ENCODE peak calls at places on chromosomes 3 and 15, in nine cellular contexts. W is astrocyte of the spinal cord, G is glutamatergic neuron, F is H9, L is AG04450, S is heart left ventricle, P is astrocyte, N is BE2C, M is lower leg skin. K is an unnamed sample.

GRCh38 chr3:187831125-187832051 is 86.1 kb upstream of the BCL6 start:
- DNase-seq in W (no peak), G (no peak), F (no peak), L (no peak), S (no peak), P (no peak), N (no peak), M (no peak), K (no peak)

GRCh38 chr3:179544981-179545645 is 17.6 kb upstream of the ACTL6A start:
- DNase-seq in W (peak), G (no peak), F (no peak), L (peak), S (no peak), P (peak), N (no peak), M (no peak), K (no peak)

GRCh38 chr15:51864408-51865056 is 35.1 kb downstream of the TMOD3 start:
- DNase-seq in W (peak), G (no peak), F (peak), L (no peak), S (no peak), P (peak), N (no peak), M (no peak), K (no peak)

GRCh38 chr3:117404153-117404552 is 694.6 kb downstream of the TUSC7 start:
- DNase-seq in W (no peak), G (no peak), F (no peak), L (no peak), S (no peak), P (no peak), N (no peak), M (no peak), K (no peak)

GRCh38 chr3:171393032-171393744 is 67.0 kb downstream of the TNIK start:
- DNase-seq in W (peak), G (no peak), F (peak), L (peak), S (no peak), P (peak), N (no peak), M (no peak), K (no peak)

GRCh38 chr3:81043660-81044199 is 717.7 kb downstream of the GBE1 start:
- DNase-seq in W (no peak), G (no peak), F (no peak), L (no peak), S (no peak), P (no peak), N (no peak), M (no peak), K (no peak)

GRCh38 chr15:37576952-37577351 is 357.5 kb upstream of the TMCO5A start:
- DNase-seq in W (no peak), G (no peak), F (no peak), L (no peak), S (no peak), P (no peak), N (no peak), M (no peak), K (no peak)

GRCh38 chr3:52237659-52238172 is 1.2 kb downstream of the TWF2 start:
- DNase-seq in W (peak), G (no peak), F (peak), L (peak), S (peak), P (peak), N (peak), M (peak), K (no peak)

GRCh38 chr15:76795217-76795616 is 109.9 kb downstream of the SCAPER start:
- DNase-seq in W (no peak), G (no peak), F (no peak), L (no peak), S (no peak), P (no peak), N (no peak), M (no peak), K (no peak)

GRCh38 chr3:82496890-82497560 is 735.6 kb upstream of the GBE1 start:
- DNase-seq in W (no peak), G (peak), F (peak), L (no peak), S (no peak), P (no peak), N (no peak), M (no peak), K (no peak)

GRCh38 chr3:3633761-3634160 is 165.5 kb upstream of the LRRN1 start:
- DNase-seq in W (no peak), G (no peak), F (no peak), L (no peak), S (no peak), P (peak), N (no peak), M (no peak), K (no peak)

DNA sequence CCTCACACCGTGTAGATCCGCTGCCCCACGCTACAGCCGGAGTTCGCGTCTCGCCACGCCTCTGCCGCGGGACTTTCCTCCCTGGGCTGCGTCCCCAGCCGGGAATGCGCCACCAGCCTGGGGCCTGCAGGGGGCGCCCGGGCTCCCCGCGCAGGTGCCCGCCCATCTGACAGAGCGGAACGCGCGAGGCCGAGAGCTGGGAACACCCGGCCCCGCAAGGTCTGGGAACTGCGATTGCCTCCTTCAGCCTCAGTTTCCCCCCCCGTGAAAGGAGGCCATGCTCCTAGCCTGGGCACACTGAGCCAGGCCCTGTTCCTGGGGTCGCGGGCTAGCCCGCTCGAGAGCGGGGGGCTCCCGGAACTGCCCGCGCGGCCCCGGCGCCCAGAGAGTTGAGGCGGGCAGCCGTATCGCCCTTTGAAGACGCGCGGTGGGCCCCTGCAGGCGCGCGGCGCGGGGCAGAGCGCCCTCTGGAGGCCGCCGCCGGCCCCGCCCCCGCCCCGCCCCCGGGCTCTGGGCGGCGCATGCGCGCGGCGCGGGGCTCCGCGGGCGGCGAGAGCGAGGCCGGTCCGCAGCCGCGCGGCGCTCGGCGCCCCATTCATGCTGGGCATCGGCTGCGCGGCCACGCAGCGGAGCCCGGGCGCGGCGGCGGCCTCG is at the start of gene PLXNA1:
- DNase-seq in W (peak), G (peak), F (peak), L (peak), S (peak), P (peak), N (peak), M (peak), K (peak)
- TF ChIP-seq CTCF in W (peak), G (peak), F (peak), L (peak), S (peak), P (peak), N (peak), M (peak), K (peak)

DNA sequence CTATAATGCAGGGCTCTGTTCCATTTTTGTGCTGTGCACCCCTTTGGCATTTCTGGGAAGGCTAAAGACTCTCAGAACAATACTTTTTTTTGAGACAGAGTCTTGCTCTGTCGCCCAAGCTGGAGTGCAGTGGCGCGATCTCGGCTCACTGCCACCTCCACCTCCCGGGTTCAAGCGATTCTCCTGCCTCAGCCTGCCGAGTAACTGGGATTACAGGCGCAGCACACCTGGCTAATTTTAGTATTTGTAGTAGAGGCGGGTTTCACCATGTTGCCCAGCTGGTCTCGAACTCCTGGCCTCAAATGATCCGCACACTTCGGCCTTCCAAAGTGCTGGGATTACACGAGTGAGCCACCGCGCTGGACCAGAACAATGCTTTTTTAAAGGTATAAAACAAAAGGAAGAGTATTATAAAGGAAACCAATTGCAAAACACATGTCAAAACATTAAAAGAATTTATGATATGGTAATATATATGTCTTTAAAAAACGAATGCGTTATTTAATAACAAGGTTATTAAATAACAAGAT is 999 bp downstream of the SQOR start:
- DNase-seq in W (no peak), G (no peak), F (no peak), L (no peak), S (no peak), P (no peak), N (no peak), M (no peak), K (no peak)
- TF ChIP-seq CTCF in W (no peak), G (no peak), F (no peak), L (no peak), S (no peak), P (no peak), N (no peak), M (no peak), K (no peak)

DNA sequence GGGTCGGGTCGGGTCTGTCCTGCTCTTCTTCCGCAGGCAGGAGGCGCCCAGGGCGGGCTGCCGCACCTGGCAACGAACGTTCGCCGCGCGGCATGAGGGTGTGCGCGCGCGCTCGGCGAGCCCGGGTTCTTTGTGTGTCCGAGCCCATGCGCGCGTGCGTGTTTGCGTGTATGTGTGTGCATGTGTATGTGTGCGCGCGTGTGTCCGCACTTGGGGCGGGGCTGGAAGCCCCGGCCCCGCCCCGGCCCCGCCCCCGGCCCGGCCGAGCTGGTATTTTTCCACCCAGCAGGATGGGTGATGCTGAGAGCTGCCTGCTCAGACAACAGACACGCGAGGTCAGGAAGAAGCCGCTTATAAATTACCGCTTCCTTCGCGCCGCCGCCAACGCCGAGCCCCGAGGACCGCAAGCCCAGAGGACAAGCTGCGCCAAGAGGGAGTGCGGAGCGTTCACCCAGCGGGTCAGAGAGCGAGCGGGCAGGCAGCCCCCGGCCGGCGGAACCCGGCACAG is at the start of gene SLC6A6:
- DNase-seq in W (peak), G (peak), F (peak), L (peak), S (peak), P (peak), N (peak), M (peak), K (peak)
- TF ChIP-seq CTCF in W (peak), G (no peak), F (peak), L (peak), S (peak), P (no peak), N (peak), M (no peak), K (peak)

DNA sequence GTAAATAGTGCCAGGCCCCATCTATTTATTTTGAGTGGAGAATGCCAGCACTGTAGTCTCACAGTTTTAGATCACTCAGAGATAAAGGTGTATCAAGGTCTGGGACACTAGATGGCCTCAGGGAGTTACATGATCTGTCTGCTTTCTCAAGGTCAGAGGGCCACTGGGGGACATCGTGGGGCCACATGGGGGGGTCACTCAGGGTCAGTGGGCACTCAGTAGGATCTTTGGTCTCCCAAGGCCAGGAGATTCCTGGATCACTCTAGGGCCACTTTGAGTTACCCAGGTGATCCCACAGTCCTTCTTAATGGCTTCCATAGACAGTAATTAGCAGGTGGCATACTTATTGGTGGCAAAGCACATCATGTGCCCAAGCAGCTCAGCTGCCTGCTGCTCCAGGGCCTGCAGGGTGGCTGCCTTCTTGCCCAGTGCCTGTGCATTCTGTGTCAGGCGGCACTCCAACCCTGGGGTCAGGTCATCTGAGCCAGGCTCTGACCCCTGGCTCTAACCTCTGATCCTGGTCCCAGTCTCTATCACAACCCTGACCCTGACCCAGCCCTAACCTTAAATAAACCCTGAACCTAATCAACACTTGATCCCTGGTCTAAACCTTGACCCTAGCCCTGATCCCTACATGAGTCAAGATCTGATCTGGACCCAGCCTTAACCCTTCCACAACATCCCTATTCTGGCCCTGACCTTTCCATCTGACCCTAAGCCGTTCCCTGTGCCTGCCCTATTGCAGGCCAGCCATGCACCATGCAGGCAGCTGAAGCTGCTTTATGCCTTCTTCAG is 1.8 kb upstream of the LAMB2 start:
- DNase-seq in W (no peak), G (no peak), F (no peak), L (no peak), S (no peak), P (no peak), N (no peak), M (no peak), K (no peak)
- TF ChIP-seq CTCF in W (no peak), G (no peak), F (peak), L (no peak), S (peak), P (no peak), N (no peak), M (no peak), K (no peak)

GRCh38 chr3:169597083-169597609 is 66.4 kb downstream of the MECOM start:
- DNase-seq in W (no peak), G (no peak), F (no peak), L (no peak), S (no peak), P (no peak), N (no peak), M (no peak), K (no peak)
- TF ChIP-seq CTCF in W (no peak), G (no peak), F (no peak), L (no peak), S (no peak), P (no peak), N (no peak), M (no peak), K (no peak)

GRCh38 chr15:45378913-45379262 is 544 bp upstream of the GATM start:
- DNase-seq in W (no peak), G (peak), F (no peak), L (no peak), S (peak), P (no peak), N (no peak), M (no peak), K (no peak)

GRCh38 chr15:45377630-45378148 is 655 bp downstream of the GATM start:
- DNase-seq in W (no peak), G (peak), F (peak), L (no peak), S (peak), P (no peak), N (peak), M (peak), K (no peak)

GRCh38 chr15:45376967-45377629 is 1.2 kb downstream of the GATM start:
- DNase-seq in W (no peak), G (no peak), F (no peak), L (no peak), S (no peak), P (no peak), N (no peak), M (no peak), K (no peak)

GRCh38 chr15:45376300-45376928 is 1.9 kb downstream of the GATM start:
- DNase-seq in W (no peak), G (no peak), F (no peak), L (no peak), S (no peak), P (no peak), N (no peak), M (no peak), K (no peak)

GRCh38 chr15:45378149-45378912 is at the start of gene GATM:
- DNase-seq in W (peak), G (peak), F (peak), L (peak), S (peak), P (peak), N (peak), M (peak), K (peak)
- TF ChIP-seq CTCF in W (peak), G (peak), F (peak), L (peak), S (peak), P (peak), N (peak), M (no peak), K (peak)

GRCh38 chr3:151901946-151902285 is 28.5 kb downstream of the SUCNR1 start:
- DNase-seq in W (no peak), G (no peak), F (no peak), L (no peak), S (no peak), P (no peak), N (no peak), M (no peak), K (no peak)

GRCh38 chr3:151900460-151900859 is 27.0 kb downstream of the SUCNR1 start:
- DNase-seq in W (no peak), G (no peak), F (no peak), L (no peak), S (no peak), P (peak), N (no peak), M (no peak), K (no peak)

GRCh38 chr3:151901282-151901945 is 28.0 kb downstream of the SUCNR1 start:
- DNase-seq in W (no peak), G (no peak), F (no peak), L (no peak), S (no peak), P (peak), N (no peak), M (no peak), K (no peak)

GRCh38 chr3:151905647-151906046 is 32.2 kb downstream of the SUCNR1 start:
- DNase-seq in W (no peak), G (no peak), F (no peak), L (no peak), S (no peak), P (no peak), N (no peak), M (no peak), K (no peak)

GRCh38 chr3:151903501-151903991 is 30.1 kb downstream of the SUCNR1 start:
- DNase-seq in W (peak), G (no peak), F (no peak), L (peak), S (no peak), P (peak), N (no peak), M (no peak), K (no peak)
- TF ChIP-seq CTCF in W (no peak), G (no peak), F (no peak), L (no peak), S (no peak), P (no peak), N (no peak), M (no peak), K (no peak)

K was measured in type B pancreatic cell.